ENCODE peak calls at places on chromosomes 3 and 15, in nine cellular contexts. One of them, this sample, is unnamed.

GRCh38 chr3:170862618-170863374 is 7.2 kb downstream of the RPL22L1 start:
- DNase-seq in GM03348: peak; percentile 19
- DNase-seq in posterior cingulate gyrus: no peak
- DNase-seq in GOT3: no peak
- DNase-seq in heart left ventricle: no peak
- DNase-seq in amniotic stem cell: no peak
- DNase-seq in HuH-7: no peak
- DNase-seq in activated CD4-positive, alpha-beta T cell treated with anti-CD3 and anti-CD28 coated beads, Interleukin-2, amount 50 U/mL, for 24 hours: no peak
- DNase-seq in stimulated activated CD8-positive, alpha-beta memory T cell treated with anti-CD3 and anti-CD28 coated beads, Interleukin-7, amount 100 ng/mL, for 48 hours: no peak
- DNase-seq in this sample: no peak

GRCh38 chr15:57432141-57432701 is 55.9 kb downstream of the CGNL1 start:
- DNase-seq in GM03348: peak; percentile 23
- DNase-seq in posterior cingulate gyrus: no peak
- DNase-seq in GOT3: no peak
- DNase-seq in heart left ventricle: no peak
- DNase-seq in amniotic stem cell: no peak
- DNase-seq in HuH-7: no peak
- DNase-seq in activated CD4-positive, alpha-beta T cell treated with anti-CD3 and anti-CD28 coated beads, Interleukin-2, amount 50 U/mL, for 24 hours: no peak
- DNase-seq in stimulated activated CD8-positive, alpha-beta memory T cell treated with anti-CD3 and anti-CD28 coated beads, Interleukin-7, amount 100 ng/mL, for 48 hours: no peak
- DNase-seq in this sample: peak; percentile 77

GRCh38 chr15:68792901-68793766 is 27.6 kb downstream of the ANP32A start:
- DNase-seq in GM03348: no peak
- DNase-seq in posterior cingulate gyrus: no peak
- DNase-seq in GOT3: no peak
- DNase-seq in heart left ventricle: peak; percentile 62
- DNase-seq in amniotic stem cell: no peak
- DNase-seq in HuH-7: no peak
- DNase-seq in activated CD4-positive, alpha-beta T cell treated with anti-CD3 and anti-CD28 coated beads, Interleukin-2, amount 50 U/mL, for 24 hours: no peak
- DNase-seq in stimulated activated CD8-positive, alpha-beta memory T cell treated with anti-CD3 and anti-CD28 coated beads, Interleukin-7, amount 100 ng/mL, for 48 hours: no peak
- DNase-seq in this sample: no peak

GRCh38 chr3:138340511-138340910 is 7.9 kb upstream of the MRAS start:
- DNase-seq in GM03348: no peak
- DNase-seq in posterior cingulate gyrus: no peak
- DNase-seq in GOT3: no peak
- DNase-seq in heart left ventricle: no peak
- DNase-seq in amniotic stem cell: no peak
- DNase-seq in HuH-7: no peak
- DNase-seq in activated CD4-positive, alpha-beta T cell treated with anti-CD3 and anti-CD28 coated beads, Interleukin-2, amount 50 U/mL, for 24 hours: no peak
- DNase-seq in stimulated activated CD8-positive, alpha-beta memory T cell treated with anti-CD3 and anti-CD28 coated beads, Interleukin-7, amount 100 ng/mL, for 48 hours: no peak
- DNase-seq in this sample: no peak

GRCh38 chr15:71409541-71409940 is 294.3 kb downstream of the THSD4 start:
- DNase-seq in GM03348: no peak
- DNase-seq in posterior cingulate gyrus: no peak
- DNase-seq in GOT3: no peak
- DNase-seq in heart left ventricle: no peak
- DNase-seq in amniotic stem cell: no peak
- DNase-seq in HuH-7: no peak
- DNase-seq in activated CD4-positive, alpha-beta T cell treated with anti-CD3 and anti-CD28 coated beads, Interleukin-2, amount 50 U/mL, for 24 hours: no peak
- DNase-seq in stimulated activated CD8-positive, alpha-beta memory T cell treated with anti-CD3 and anti-CD28 coated beads, Interleukin-7, amount 100 ng/mL, for 48 hours: no peak
- DNase-seq in this sample: peak; percentile 11

GRCh38 chr3:128932516-128933212 is 53.2 kb downstream of the ACAD9 start:
- DNase-seq in GM03348: no peak
- DNase-seq in posterior cingulate gyrus: no peak
- DNase-seq in GOT3: no peak
- DNase-seq in heart left ventricle: no peak
- DNase-seq in amniotic stem cell: no peak
- DNase-seq in HuH-7: no peak
- DNase-seq in activated CD4-positive, alpha-beta T cell treated with anti-CD3 and anti-CD28 coated beads, Interleukin-2, amount 50 U/mL, for 24 hours: no peak
- DNase-seq in stimulated activated CD8-positive, alpha-beta memory T cell treated with anti-CD3 and anti-CD28 coated beads, Interleukin-7, amount 100 ng/mL, for 48 hours: no peak
- DNase-seq in this sample: no peak

GRCh38 chr3:135090020-135090717 is 295.1 kb downstream of the EPHB1 start:
- DNase-seq in GM03348: no peak
- DNase-seq in posterior cingulate gyrus: no peak
- DNase-seq in GOT3: no peak
- DNase-seq in heart left ventricle: no peak
- DNase-seq in amniotic stem cell: no peak
- DNase-seq in HuH-7: no peak
- DNase-seq in activated CD4-positive, alpha-beta T cell treated with anti-CD3 and anti-CD28 coated beads, Interleukin-2, amount 50 U/mL, for 24 hours: no peak
- DNase-seq in stimulated activated CD8-positive, alpha-beta memory T cell treated with anti-CD3 and anti-CD28 coated beads, Interleukin-7, amount 100 ng/mL, for 48 hours: no peak
- DNase-seq in this sample: no peak

GRCh38 chr3:191362036-191362435 is 31.7 kb upstream of the UTS2B start:
- DNase-seq in GM03348: no peak
- DNase-seq in posterior cingulate gyrus: no peak
- DNase-seq in GOT3: no peak
- DNase-seq in heart left ventricle: no peak
- DNase-seq in amniotic stem cell: no peak
- DNase-seq in HuH-7: no peak
- DNase-seq in activated CD4-positive, alpha-beta T cell treated with anti-CD3 and anti-CD28 coated beads, Interleukin-2, amount 50 U/mL, for 24 hours: no peak
- DNase-seq in stimulated activated CD8-positive, alpha-beta memory T cell treated with anti-CD3 and anti-CD28 coated beads, Interleukin-7, amount 100 ng/mL, for 48 hours: no peak
- DNase-seq in this sample: no peak

GRCh38 chr15:50808728-50809127 is 43.2 kb upstream of the SPPL2A start:
- DNase-seq in GM03348: no peak
- DNase-seq in posterior cingulate gyrus: no peak
- DNase-seq in GOT3: no peak
- DNase-seq in heart left ventricle: no peak
- DNase-seq in amniotic stem cell: no peak
- DNase-seq in HuH-7: no peak
- DNase-seq in activated CD4-positive, alpha-beta T cell treated with anti-CD3 and anti-CD28 coated beads, Interleukin-2, amount 50 U/mL, for 24 hours: no peak
- DNase-seq in stimulated activated CD8-positive, alpha-beta memory T cell treated with anti-CD3 and anti-CD28 coated beads, Interleukin-7, amount 100 ng/mL, for 48 hours: no peak
- DNase-seq in this sample: no peak

GRCh38 chr3:13141991-13142412 is 68.8 kb upstream of the IQSEC1 start:
- DNase-seq in GM03348: peak; percentile 59
- DNase-seq in posterior cingulate gyrus: no peak
- DNase-seq in GOT3: no peak
- DNase-seq in heart left ventricle: peak; percentile 45
- DNase-seq in amniotic stem cell: no peak
- DNase-seq in HuH-7: peak; percentile 93
- DNase-seq in activated CD4-positive, alpha-beta T cell treated with anti-CD3 and anti-CD28 coated beads, Interleukin-2, amount 50 U/mL, for 24 hours: no peak
- DNase-seq in stimulated activated CD8-positive, alpha-beta memory T cell treated with anti-CD3 and anti-CD28 coated beads, Interleukin-7, amount 100 ng/mL, for 48 hours: no peak
- DNase-seq in this sample: no peak

GRCh38 chr3:126523745-126524428 is at the start of gene CHST13:
- DNase-seq in GM03348: peak; percentile 68
- DNase-seq in posterior cingulate gyrus: peak; percentile 11
- DNase-seq in GOT3: no peak
- DNase-seq in heart left ventricle: peak; percentile 75
- DNase-seq in amniotic stem cell: no peak
- DNase-seq in HuH-7: peak; percentile 87
- DNase-seq in activated CD4-positive, alpha-beta T cell treated with anti-CD3 and anti-CD28 coated beads, Interleukin-2, amount 50 U/mL, for 24 hours: no peak
- DNase-seq in stimulated activated CD8-positive, alpha-beta memory T cell treated with anti-CD3 and anti-CD28 coated beads, Interleukin-7, amount 100 ng/mL, for 48 hours: no peak
- DNase-seq in this sample: no peak

GRCh38 chr3:128336337-128337156 is 130.1 kb downstream of the DNAJB8 start:
- DNase-seq in GM03348: no peak
- DNase-seq in posterior cingulate gyrus: no peak
- DNase-seq in GOT3: no peak
- DNase-seq in heart left ventricle: no peak
- DNase-seq in amniotic stem cell: no peak
- DNase-seq in HuH-7: no peak
- DNase-seq in activated CD4-positive, alpha-beta T cell treated with anti-CD3 and anti-CD28 coated beads, Interleukin-2, amount 50 U/mL, for 24 hours: no peak
- DNase-seq in stimulated activated CD8-positive, alpha-beta memory T cell treated with anti-CD3 and anti-CD28 coated beads, Interleukin-7, amount 100 ng/mL, for 48 hours: no peak
- DNase-seq in this sample: no peak

GRCh38 chr3:128550471-128551126 is 57.6 kb upstream of the GATA2 start:
- DNase-seq in GM03348: no peak
- DNase-seq in posterior cingulate gyrus: no peak
- DNase-seq in GOT3: no peak
- DNase-seq in heart left ventricle: no peak
- DNase-seq in amniotic stem cell: no peak
- DNase-seq in HuH-7: no peak
- DNase-seq in activated CD4-positive, alpha-beta T cell treated with anti-CD3 and anti-CD28 coated beads, Interleukin-2, amount 50 U/mL, for 24 hours: no peak
- DNase-seq in stimulated activated CD8-positive, alpha-beta memory T cell treated with anti-CD3 and anti-CD28 coated beads, Interleukin-7, amount 100 ng/mL, for 48 hours: no peak
- DNase-seq in this sample: no peak

GRCh38 chr3:64676831-64677230 is 11.0 kb downstream of the ADAMTS9 start:
- DNase-seq in GM03348: no peak
- DNase-seq in posterior cingulate gyrus: no peak
- DNase-seq in GOT3: no peak
- DNase-seq in heart left ventricle: no peak
- DNase-seq in amniotic stem cell: no peak
- DNase-seq in HuH-7: no peak
- DNase-seq in activated CD4-positive, alpha-beta T cell treated with anti-CD3 and anti-CD28 coated beads, Interleukin-2, amount 50 U/mL, for 24 hours: no peak
- DNase-seq in stimulated activated CD8-positive, alpha-beta memory T cell treated with anti-CD3 and anti-CD28 coated beads, Interleukin-7, amount 100 ng/mL, for 48 hours: no peak
- DNase-seq in this sample: no peak

GRCh38 chr3:105365536-105366301 is 990 bp upstream of the ALCAM start:
- DNase-seq in GM03348: no peak
- DNase-seq in posterior cingulate gyrus: no peak
- DNase-seq in GOT3: peak; percentile 39
- DNase-seq in heart left ventricle: no peak
- DNase-seq in amniotic stem cell: no peak
- DNase-seq in HuH-7: peak; percentile 22
- DNase-seq in activated CD4-positive, alpha-beta T cell treated with anti-CD3 and anti-CD28 coated beads, Interleukin-2, amount 50 U/mL, for 24 hours: no peak
- DNase-seq in stimulated activated CD8-positive, alpha-beta memory T cell treated with anti-CD3 and anti-CD28 coated beads, Interleukin-7, amount 100 ng/mL, for 48 hours: no peak
- DNase-seq in this sample: peak; percentile 60

GRCh38 chr3:70737656-70738309 is 425.3 kb upstream of the MDFIC2 start:
- DNase-seq in GM03348: no peak
- DNase-seq in posterior cingulate gyrus: no peak
- DNase-seq in GOT3: no peak
- DNase-seq in heart left ventricle: no peak
- DNase-seq in amniotic stem cell: no peak
- DNase-seq in HuH-7: peak; percentile 8
- DNase-seq in activated CD4-positive, alpha-beta T cell treated with anti-CD3 and anti-CD28 coated beads, Interleukin-2, amount 50 U/mL, for 24 hours: no peak
- DNase-seq in stimulated activated CD8-positive, alpha-beta memory T cell treated with anti-CD3 and anti-CD28 coated beads, Interleukin-7, amount 100 ng/mL, for 48 hours: no peak
- DNase-seq in this sample: peak; percentile 3

GRCh38 chr3:130425484-130425883 is 80.0 kb downstream of the COL6A5 start:
- DNase-seq in GM03348: no peak
- DNase-seq in posterior cingulate gyrus: no peak
- DNase-seq in GOT3: no peak
- DNase-seq in heart left ventricle: no peak
- DNase-seq in amniotic stem cell: no peak
- DNase-seq in HuH-7: no peak
- DNase-seq in activated CD4-positive, alpha-beta T cell treated with anti-CD3 and anti-CD28 coated beads, Interleukin-2, amount 50 U/mL, for 24 hours: no peak
- DNase-seq in stimulated activated CD8-positive, alpha-beta memory T cell treated with anti-CD3 and anti-CD28 coated beads, Interleukin-7, amount 100 ng/mL, for 48 hours: no peak
- DNase-seq in this sample: no peak

GRCh38 chr3:129312671-129313414 is 34.2 kb downstream of the HMCES start:
- DNase-seq in GM03348: no peak
- DNase-seq in posterior cingulate gyrus: no peak
- DNase-seq in GOT3: no peak
- DNase-seq in heart left ventricle: no peak
- DNase-seq in amniotic stem cell: no peak
- DNase-seq in HuH-7: no peak
- DNase-seq in activated CD4-positive, alpha-beta T cell treated with anti-CD3 and anti-CD28 coated beads, Interleukin-2, amount 50 U/mL, for 24 hours: no peak
- DNase-seq in stimulated activated CD8-positive, alpha-beta memory T cell treated with anti-CD3 and anti-CD28 coated beads, Interleukin-7, amount 100 ng/mL, for 48 hours: no peak
- DNase-seq in this sample: no peak

GRCh38 chr3:147379651-147380050 is 26.7 kb downstream of the ZIC4 start:
- DNase-seq in GM03348: no peak
- DNase-seq in posterior cingulate gyrus: no peak
- DNase-seq in GOT3: no peak
- DNase-seq in heart left ventricle: no peak
- DNase-seq in amniotic stem cell: no peak
- DNase-seq in HuH-7: no peak
- DNase-seq in activated CD4-positive, alpha-beta T cell treated with anti-CD3 and anti-CD28 coated beads, Interleukin-2, amount 50 U/mL, for 24 hours: no peak
- DNase-seq in stimulated activated CD8-positive, alpha-beta memory T cell treated with anti-CD3 and anti-CD28 coated beads, Interleukin-7, amount 100 ng/mL, for 48 hours: no peak
- DNase-seq in this sample: no peak

GRCh38 chr3:160841455-160841854 is 85.4 kb downstream of the PPM1L start:
- DNase-seq in GM03348: no peak
- DNase-seq in posterior cingulate gyrus: no peak
- DNase-seq in GOT3: no peak
- DNase-seq in heart left ventricle: no peak
- DNase-seq in amniotic stem cell: no peak
- DNase-seq in HuH-7: no peak
- DNase-seq in activated CD4-positive, alpha-beta T cell treated with anti-CD3 and anti-CD28 coated beads, Interleukin-2, amount 50 U/mL, for 24 hours: no peak
- DNase-seq in stimulated activated CD8-positive, alpha-beta memory T cell treated with anti-CD3 and anti-CD28 coated beads, Interleukin-7, amount 100 ng/mL, for 48 hours: no peak
- DNase-seq in this sample: no peak

GRCh38 chr3:129692743-129693142 is 86.3 kb upstream of the PLXND1 start:
- DNase-seq in GM03348: no peak
- DNase-seq in posterior cingulate gyrus: no peak
- DNase-seq in GOT3: no peak
- DNase-seq in heart left ventricle: no peak
- DNase-seq in amniotic stem cell: no peak
- DNase-seq in HuH-7: no peak
- DNase-seq in activated CD4-positive, alpha-beta T cell treated with anti-CD3 and anti-CD28 coated beads, Interleukin-2, amount 50 U/mL, for 24 hours: no peak
- DNase-seq in stimulated activated CD8-positive, alpha-beta memory T cell treated with anti-CD3 and anti-CD28 coated beads, Interleukin-7, amount 100 ng/mL, for 48 hours: no peak
- DNase-seq in this sample: no peak

GRCh38 chr3:122008166-122008565 is 13.9 kb downstream of the ILDR1 start:
- DNase-seq in GM03348: no peak
- DNase-seq in posterior cingulate gyrus: no peak
- DNase-seq in GOT3: no peak
- DNase-seq in heart left ventricle: no peak
- DNase-seq in amniotic stem cell: no peak
- DNase-seq in HuH-7: no peak
- DNase-seq in activated CD4-positive, alpha-beta T cell treated with anti-CD3 and anti-CD28 coated beads, Interleukin-2, amount 50 U/mL, for 24 hours: no peak
- DNase-seq in stimulated activated CD8-positive, alpha-beta memory T cell treated with anti-CD3 and anti-CD28 coated beads, Interleukin-7, amount 100 ng/mL, for 48 hours: no peak
- DNase-seq in this sample: no peak